ENCODE peak calls at places on chromosomes 3 and 15, in six cellular contexts. Z, J, M, S, N and T are unnamed samples.
A peak's percentile ranks its signal among the peaks of the same experiment; 100 is the strongest.

GRCh38 chr3:182212479-182213076 is 500.9 kb downstream of the SOX2 start:
- DNase-seq in J (peak; percentile 24), N (no peak), S (no peak), M (no peak), Z (no peak), T (no peak)

GRCh38 chr15:40340038-40340739 is 550 bp downstream of the CCDC9B start:
- DNase-seq in M (no peak), N (no peak), J (no peak), Z (no peak), S (no peak), T (no peak)

GRCh38 chr3:59559721-59560514 is 510.1 kb upstream of the CFAP20DC start:
- DNase-seq in M (no peak), S (peak; percentile 62), N (no peak), Z (no peak), J (no peak), T (no peak)

GRCh38 chr3:8456118-8456811 is 45.4 kb upstream of the LMCD1 start:
- DNase-seq in M (no peak), S (no peak), N (no peak), Z (no peak), J (no peak), T (no peak)

GRCh38 chr3:168973206-168973605 is 690.3 kb downstream of the MECOM start:
- DNase-seq in N (no peak), Z (no peak), J (no peak), M (no peak), S (no peak), T (no peak)

GRCh38 chr3:35908366-35909232 is 269.3 kb downstream of the ARPP21 start:
- DNase-seq in S (peak; percentile 77), M (peak; percentile 15), Z (peak; percentile 65), J (peak; percentile 81), N (peak; percentile 61), T (peak; percentile 17)

GRCh38 chr3:179278151-179278550 is 27.2 kb upstream of the KCNMB3 start:
- DNase-seq in J (no peak), M (no peak), S (no peak), Z (no peak), N (no peak), T (no peak)

GRCh38 chr15:95281470-95281869 is 1049.0 kb upstream of the NR2F2 start:
- DNase-seq in N (no peak), M (no peak), Z (no peak), J (no peak), S (no peak), T (no peak)

GRCh38 chr15:68578175-68578959 is 426 bp upstream of the CORO2B start:
- DNase-seq in S (peak; percentile 28), N (peak; percentile 80), Z (no peak), J (peak; percentile 53), M (peak; percentile 57), T (peak; percentile 51)

GRCh38 chr3:153001428-153001827 is 160.6 kb upstream of the RAP2B start:
- DNase-seq in Z (no peak), S (no peak), M (no peak), N (no peak), J (no peak), T (no peak)

GRCh38 chr3:144324061-144324460 is 352.4 kb downstream of the DIPK2A start:
- DNase-seq in N (no peak), J (no peak), M (no peak), Z (no peak), S (no peak), T (no peak)

GRCh38 chr3:113912551-113913246 is 35.1 kb upstream of the ZDHHC23 start:
- DNase-seq in N (peak; percentile 58), M (no peak), S (peak; percentile 58), J (peak; percentile 40), Z (peak; percentile 55), T (peak; percentile 58)

GRCh38 chr3:51622402-51622801 is 48.6 kb upstream of the TEX264 start:
- DNase-seq in J (no peak), S (no peak), Z (no peak), M (no peak), N (no peak), T (no peak)

GRCh38 chr3:3664916-3665315 is 134.3 kb upstream of the LRRN1 start:
- DNase-seq in J (no peak), S (no peak), N (no peak), M (no peak), Z (no peak), T (no peak)

GRCh38 chr3:733313-733712 is 359.5 kb upstream of the CNTN6 start:
- DNase-seq in N (no peak), Z (no peak), J (no peak), M (no peak), S (no peak), T (no peak)

GRCh38 chr3:114623420-114624046 is 329.7 kb downstream of the TIGIT start:
- DNase-seq in J (no peak), S (peak; percentile 36), M (no peak), N (peak; percentile 10), Z (no peak), T (no peak)

GRCh38 chr3:107987036-107987557 is 103.7 kb downstream of the CD47 start:
- DNase-seq in S (no peak), N (no peak), J (no peak), M (no peak), Z (no peak), T (no peak)

GRCh38 chr15:76056931-76057330 is 2.9 kb upstream of the TMEM266 start:
- DNase-seq in M (no peak), N (peak; percentile 65), J (no peak), Z (no peak), S (no peak), T (peak; percentile 56)

GRCh38 chr15:34365073-34365825 is 1.7 kb downstream of the LPCAT4 start:
- DNase-seq in N (no peak), S (peak; percentile 24), M (no peak), Z (no peak), J (no peak), T (peak; percentile 30)

GRCh38 chr15:44738340-44738984 is 2.1 kb downstream of the TRIM69 start:
- DNase-seq in S (no peak), N (peak; percentile 67), Z (peak; percentile 58), J (no peak), M (no peak), T (peak; percentile 42)

GRCh38 chr15:63554337-63554927 is 42.8 kb upstream of the FBXL22 start:
- DNase-seq in N (no peak), S (no peak), J (no peak), M (no peak), Z (no peak), T (no peak)

GRCh38 chr15:43498988-43499387 is 6.0 kb upstream of the TP53BP1 start:
- DNase-seq in S (no peak), J (no peak), Z (peak; percentile 19), M (no peak), N (no peak), T (no peak)
- TF ChIP-seq CTCF in S (no peak), J (no peak), Z (no peak), M (no peak), N (no peak), T (no peak)

GRCh38 chr3:43072361-43072760 is 33.5 kb downstream of the POMGNT2 start:
- DNase-seq in J (no peak), Z (no peak), N (no peak), S (no peak), M (no peak), T (no peak)

GRCh38 chr3:43074482-43074881 is 31.4 kb downstream of the POMGNT2 start:
- DNase-seq in S (no peak), N (no peak), J (no peak), Z (no peak), M (no peak), T (no peak)

GRCh38 chr3:43073116-43073835 is 32.6 kb downstream of the POMGNT2 start:
- DNase-seq in M (no peak), Z (no peak), J (no peak), S (no peak), N (no peak), T (no peak)

GRCh38 chr3:43073836-43074220 is 32.1 kb downstream of the POMGNT2 start:
- DNase-seq in J (no peak), Z (no peak), S (no peak), M (no peak), N (no peak), T (no peak)

DNA sequence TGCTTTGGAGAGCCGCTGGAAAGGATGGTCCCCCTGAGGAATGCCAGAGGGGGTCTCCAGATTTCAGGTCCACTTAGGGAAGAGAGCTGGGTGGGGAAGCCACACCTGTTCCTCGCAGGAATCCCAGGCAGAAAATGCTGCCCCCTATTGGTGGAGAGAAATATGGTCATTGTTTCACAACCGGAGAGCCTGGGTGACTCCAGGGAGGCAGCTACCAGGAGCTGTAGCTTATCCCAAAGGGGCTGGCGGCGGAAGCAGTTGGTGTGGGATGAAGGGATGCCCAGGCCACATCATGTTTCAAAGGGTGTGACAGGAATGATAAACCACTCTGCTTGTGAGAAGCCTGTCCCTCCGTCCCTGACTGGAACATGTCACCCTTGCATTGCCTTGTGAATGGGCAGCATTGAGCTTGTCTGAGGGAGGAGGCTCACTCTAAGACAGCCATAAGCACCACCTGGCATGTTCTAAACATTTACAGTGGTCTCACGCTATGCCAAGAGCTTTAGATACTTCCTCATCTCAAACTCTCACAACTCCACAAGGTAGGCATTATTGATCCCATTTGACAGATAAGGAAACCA is 34.5 kb downstream of the POMGNT2 start:
- DNase-seq in N (no peak), Z (peak; percentile 59), J (peak; percentile 43), S (peak; percentile 12), M (no peak), T (peak; percentile 25)
- TF ChIP-seq CTCF in N (no peak), Z (peak; percentile 71), J (peak; percentile 87), S (peak; percentile 95), M (no peak), T (peak; percentile 23)

GRCh38 chr15:74958908-74959642 is 2.5 kb upstream of the RPP25 start:
- DNase-seq in J (peak; percentile 63), M (no peak), Z (no peak), S (no peak), N (peak; percentile 29), T (no peak)

GRCh38 chr15:74956648-74957300 is at the start of gene RPP25:
- DNase-seq in J (peak; percentile 86), N (peak; percentile 82), S (peak; percentile 74), Z (peak; percentile 85), M (peak; percentile 73), T (peak; percentile 91)

GRCh38 chr15:74957301-74958035 is 896 bp upstream of the RPP25 start:
- DNase-seq in Z (no peak), N (no peak), M (no peak), J (peak; percentile 50), S (peak; percentile 38), T (no peak)

GRCh38 chr15:74959643-74959939 is 3.0 kb upstream of the RPP25 start:
- DNase-seq in J (no peak), Z (no peak), M (no peak), N (no peak), S (no peak), T (no peak)

DNA sequence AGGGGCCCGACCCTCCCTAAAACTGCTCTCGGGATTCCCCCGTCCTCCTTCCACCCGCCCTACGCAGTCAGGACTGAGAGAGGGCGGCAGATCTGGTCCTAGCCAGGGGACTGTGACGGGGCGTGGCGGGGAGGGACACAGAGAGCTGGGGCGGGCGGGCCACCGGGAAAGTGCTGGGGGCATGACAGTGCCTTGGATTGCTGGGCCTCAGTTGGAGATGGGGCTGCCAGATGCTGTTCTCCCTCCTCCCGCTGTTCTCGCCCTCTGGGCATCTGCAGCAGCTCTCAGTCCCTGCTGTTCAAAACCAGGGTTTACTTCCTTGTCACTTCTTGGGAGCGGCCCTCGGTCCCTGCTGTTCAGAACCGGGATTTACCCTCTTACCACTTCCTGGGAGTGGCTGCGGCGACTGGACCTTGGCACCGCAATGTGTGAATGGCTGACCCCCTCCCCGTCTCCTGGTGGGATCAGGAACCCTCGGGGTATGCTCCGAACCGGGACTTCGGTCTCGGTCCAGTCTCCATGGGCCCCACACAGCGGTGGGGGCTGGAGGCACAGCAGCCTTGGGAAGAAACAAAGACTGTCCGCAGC is 1.8 kb upstream of the RPP25 start:
- DNase-seq in J (peak; percentile 50), N (peak; percentile 45), Z (no peak), M (peak; percentile 18), S (peak; percentile 28), T (no peak)
- TF ChIP-seq CTCF in J (no peak), N (no peak), Z (no peak), M (no peak), S (no peak), T (no peak)

GRCh38 chr15:62059108-62059817 is 984 bp downstream of the VPS13C start:
- DNase-seq in N (no peak), Z (peak; percentile 24), J (no peak), S (peak; percentile 4), M (no peak), T (no peak)
- TF ChIP-seq CTCF in N (no peak), Z (no peak), J (no peak), S (peak; percentile 58), M (no peak), T (no peak)